ENCODE peak calls at places on chromosome 18, in four cellular contexts. T is testis, Y is colonic mucosa, A is DND-41. G is an unnamed sample.

GRCh38 chr18:45521777-45522176 is 93.5 kb upstream of the SLC14A2 start:
- DNase-seq in T (no peak), A (no peak), Y (no peak), G (no peak)

GRCh38 chr18:38751897-38752296 is 1186.3 kb upstream of the CELF4 start:
- DNase-seq in A (no peak), Y (no peak), T (peak; percentile 21), G (peak; percentile 19)

GRCh38 chr18:44788334-44788733 is 107.6 kb downstream of the SETBP1 start:
- DNase-seq in Y (no peak), T (no peak), A (no peak), G (no peak)

GRCh38 chr18:11398625-11399024 is 210.8 kb upstream of the SLC35G4 start:
- DNase-seq in T (no peak), A (no peak), Y (no peak), G (no peak)

GRCh38 chr18:61703508-61703907 is 189.3 kb downstream of the RNF152 start:
- DNase-seq in Y (no peak), A (no peak), T (no peak), G (no peak)

GRCh38 chr18:21359746-21360145 is 117.7 kb downstream of the GREB1L start:
- DNase-seq in A (no peak), Y (no peak), T (no peak), G (no peak)

GRCh38 chr18:33470229-33470628 is 29.7 kb upstream of the CCDC178 start:
- DNase-seq in T (no peak), A (no peak), Y (no peak), G (no peak)

GRCh38 chr18:37107748-37108522 is 279.0 kb downstream of the KIAA1328 start:
- DNase-seq in Y (no peak), A (no peak), T (no peak), G (no peak)

GRCh38 chr18:10332452-10332851 is 122.0 kb upstream of the APCDD1 start:
- DNase-seq in T (no peak), Y (no peak), A (no peak), G (no peak)

GRCh38 chr18:77131652-77132368 is 773 bp downstream of the MBP start:
- DNase-seq in A (peak; percentile 36), T (peak; percentile 62), Y (peak; percentile 84), G (no peak)

GRCh38 chr18:79519751-79520472 is 124.2 kb downstream of the NFATC1 start:
- DNase-seq in T (peak; percentile 26), A (no peak), Y (peak; percentile 15), G (no peak)

GRCh38 chr18:51400721-51401120 is 203.2 kb upstream of the MEX3C start:
- DNase-seq in T (no peak), Y (no peak), A (no peak), G (peak; percentile 30)

GRCh38 chr18:44586782-44587524 is 93.7 kb upstream of the SETBP1 start:
- DNase-seq in Y (no peak), A (no peak), T (no peak), G (no peak)

GRCh38 chr18:6661692-6662415 is 67.7 kb upstream of the ARHGAP28 start:
- DNase-seq in Y (no peak), A (no peak), T (no peak), G (peak; percentile 10)

GRCh38 chr18:10113156-10114022 is 199.6 kb downstream of the VAPA start:
- DNase-seq in A (no peak), T (no peak), Y (no peak), G (no peak)

GRCh38 chr18:46283268-46283667 is 179.1 kb downstream of the HAUS1 start:
- DNase-seq in Y (no peak), T (no peak), A (no peak), G (no peak)

GRCh38 chr18:10330428-10330827 is 124.0 kb upstream of the APCDD1 start:
- DNase-seq in Y (no peak), T (no peak), A (no peak), G (no peak)

DNA sequence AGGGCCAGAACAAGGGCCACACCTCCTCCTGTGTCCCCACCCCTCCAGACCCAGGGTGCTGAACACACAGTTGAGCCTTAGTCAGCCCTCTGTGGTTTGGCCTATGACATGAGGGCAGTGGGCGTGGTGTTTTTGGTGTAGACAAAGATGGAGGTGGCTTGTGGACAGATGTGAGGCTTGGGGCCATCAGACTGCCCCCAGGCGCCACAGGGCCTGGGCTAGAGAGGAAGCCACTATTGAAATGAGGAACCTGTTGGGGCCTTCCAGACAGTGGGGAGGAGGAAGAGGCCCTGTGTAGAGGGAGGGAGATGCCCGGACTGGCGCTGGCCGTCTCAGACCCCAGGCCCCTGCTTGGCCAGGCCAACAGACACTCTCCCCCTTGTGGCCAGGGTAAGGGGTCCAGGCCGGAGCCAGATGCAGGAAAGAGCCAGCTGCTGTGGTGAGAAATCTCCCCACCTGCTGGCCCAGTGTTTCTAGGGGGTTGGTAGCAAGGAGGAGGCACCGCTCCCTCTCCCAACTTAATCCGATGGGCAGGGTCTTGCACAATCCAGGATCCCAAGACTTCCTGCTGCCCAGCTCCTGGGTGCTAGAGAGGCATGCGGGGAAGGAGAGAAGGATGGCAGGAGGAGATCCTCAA is 53.8 kb downstream of the SMAD7 start:
- DNase-seq in A (no peak), Y (peak; percentile 51), T (peak; percentile 48), G (no peak)
- TF ChIP-seq CTCF in A (no peak), Y (no peak), T (no peak), G (peak; percentile 46)

GRCh38 chr18:3623769-3624545 is 174.0 kb downstream of the TGIF1 start:
- DNase-seq in Y (peak; percentile 89), A (no peak), T (peak; percentile 62), G (peak; percentile 99)
- H3K4me3 ChIP-seq in Y (no peak overlapping the region), A (peak overlapping the region; percentile 0), T (no peak overlapping the region), G (peak overlapping the region; percentile 31)

DNA sequence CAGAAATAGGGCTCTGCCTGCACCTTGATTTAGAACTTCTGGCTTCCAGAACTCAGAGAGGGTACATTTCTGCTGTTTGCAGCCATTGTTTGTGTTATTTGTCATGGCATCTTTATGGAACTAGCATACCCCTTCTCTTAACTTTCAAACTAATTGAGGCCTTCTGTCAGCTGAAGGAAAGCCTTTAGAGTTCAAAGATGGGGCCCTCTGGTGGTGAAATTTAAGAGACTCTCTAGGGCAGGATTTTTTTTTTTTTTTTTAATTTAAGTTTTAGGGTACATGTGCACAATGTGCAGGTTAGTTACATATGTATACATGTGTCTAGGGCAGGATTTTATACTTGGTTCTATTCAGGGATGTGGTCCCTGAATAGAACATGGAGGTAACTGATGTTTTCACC is 260.6 kb upstream of the LINC00305 start:
- DNase-seq in T (no peak), Y (no peak), A (no peak), G (no peak)
- TF ChIP-seq CTCF in T (no peak), Y (no peak), A (peak; percentile 46), G (peak; percentile 36)

GRCh38 chr18:74492259-74492658 is 3.9 kb upstream of the CNDP2 start:
- DNase-seq in A (no peak), T (no peak), Y (no peak), G (no peak)

GRCh38 chr18:74488354-74488753 is 7.8 kb upstream of the CNDP2 start:
- DNase-seq in Y (no peak), A (no peak), T (no peak), G (no peak)

GRCh38 chr18:74488864-74489263 is 7.3 kb upstream of the CNDP2 start:
- DNase-seq in Y (no peak), A (no peak), T (no peak), G (no peak)

GRCh38 chr18:74485860-74486849 is 10.0 kb upstream of the CNDP2 start:
- DNase-seq in T (peak; percentile 52), Y (no peak), A (no peak), G (no peak)

DNA sequence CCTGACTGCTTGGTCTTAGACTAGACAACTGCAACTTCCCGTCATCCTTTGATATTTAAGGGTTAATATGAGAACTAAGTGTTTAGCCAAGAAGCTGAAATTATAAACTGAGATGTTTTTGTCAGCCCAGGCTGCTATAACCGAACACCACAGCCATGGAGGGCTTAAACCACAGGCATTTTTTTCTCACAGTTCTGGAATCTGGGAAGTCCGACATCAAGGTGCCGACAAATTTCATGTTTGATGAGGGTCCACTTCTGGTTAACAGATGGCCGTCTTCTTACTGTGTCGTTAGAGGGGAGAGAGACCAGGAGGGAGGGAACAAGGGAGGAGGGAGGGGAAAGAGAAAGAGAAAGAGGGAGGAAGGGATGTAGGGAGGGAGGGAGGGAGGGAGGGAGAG is 6.5 kb upstream of the CNDP2 start:
- DNase-seq in T (no peak), A (no peak), Y (no peak), G (no peak)
- H3K4me3 ChIP-seq in T (no peak overlapping the region), A (no peak overlapping the region), Y (no peak overlapping the region), G (peak overlapping the region; percentile 20)

GRCh38 chr18:64765908-64766307 is 617.0 kb upstream of the LINC00305 start:
- DNase-seq in A (no peak), T (no peak), Y (no peak), G (no peak)
- TF ChIP-seq CTCF in A (no peak), T (no peak), Y (no peak), G (no peak)

GRCh38 chr18:34650121-34650545 is 60.0 kb upstream of the DTNA start:
- DNase-seq in A (no peak), T (no peak), Y (no peak), G (no peak)
- H3K4me3 ChIP-seq in A (no peak overlapping the region), T (no peak overlapping the region), Y (no peak overlapping the region), G (no peak overlapping the region)

DNA sequence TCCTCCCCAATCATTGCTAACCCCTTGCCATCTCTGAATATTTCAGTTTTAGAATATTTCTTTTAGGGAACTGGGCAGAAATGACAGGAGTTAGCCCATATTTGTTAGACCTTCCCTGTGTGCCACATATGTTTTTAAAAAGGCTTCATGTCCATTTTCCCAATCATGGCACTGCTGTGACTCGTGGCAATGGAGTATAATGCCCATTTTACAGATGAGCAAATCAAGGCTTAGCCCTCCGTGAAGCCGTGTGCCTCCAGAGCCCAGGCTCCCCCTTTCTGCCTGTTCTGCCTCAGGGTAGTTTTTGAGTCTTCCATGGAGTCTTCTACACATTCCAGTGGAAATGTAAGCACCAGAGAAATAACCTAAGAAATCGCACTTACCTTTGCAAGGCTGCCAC is 130.1 kb downstream of the KCTD1 start:
- DNase-seq in A (no peak), T (no peak), Y (no peak), G (no peak)
- TF ChIP-seq CTCF in A (no peak), T (no peak), Y (no peak), G (no peak)

GRCh38 chr18:58269931-58270330 is 225.9 kb downstream of the NEDD4L start:
- DNase-seq in T (no peak), A (no peak), Y (no peak), G (no peak)
- H3K4me3 ChIP-seq in T (no peak overlapping the region), A (no peak overlapping the region), Y (no peak overlapping the region), G (no peak overlapping the region)